ENCODE peak calls at places on chromosomes 1 and 21, in four cellular contexts. One of them, this sample, is unnamed. For H3K9me3, the result is how much of the 10 kb centered on the place peaks cover.

GRCh38 chr1:95282496-95282850 is 48.5 kb downstream of the RWDD3 start:
- DNase-seq in lower lobe of right lung: no peak
- DNase-seq in esophagus squamous epithelium: no peak
- DNase-seq in heart left ventricle: no peak
- DNase-seq in this sample: no peak

GRCh38 chr1:27574871-27575831 is 28.8 kb downstream of the AHDC1 start:
- DNase-seq in lower lobe of right lung: peak
- DNase-seq in esophagus squamous epithelium: no peak
- DNase-seq in heart left ventricle: peak
- DNase-seq in this sample: no peak

GRCh38 chr1:236786453-236786852 is 8.6 kb upstream of the MTR start:
- DNase-seq in lower lobe of right lung: no peak
- DNase-seq in esophagus squamous epithelium: no peak
- DNase-seq in heart left ventricle: no peak
- DNase-seq in this sample: no peak

GRCh38 chr1:211724711-211725196 is 49.3 kb upstream of the NEK2 start:
- DNase-seq in lower lobe of right lung: no peak
- DNase-seq in esophagus squamous epithelium: no peak
- DNase-seq in heart left ventricle: no peak
- DNase-seq in this sample: no peak

GRCh38 chr1:206808615-206809014 is 36.3 kb upstream of the IL10 start:
- DNase-seq in lower lobe of right lung: no peak
- DNase-seq in esophagus squamous epithelium: no peak
- DNase-seq in heart left ventricle: no peak
- DNase-seq in this sample: no peak

GRCh38 chr1:208007319-208007937 is 96.5 kb upstream of the CD34 start:
- DNase-seq in lower lobe of right lung: no peak
- DNase-seq in esophagus squamous epithelium: no peak
- DNase-seq in heart left ventricle: no peak
- DNase-seq in this sample: no peak

GRCh38 chr1:230313453-230314141 is 112.5 kb downstream of the PGBD5 start:
- DNase-seq in lower lobe of right lung: no peak
- DNase-seq in esophagus squamous epithelium: no peak
- DNase-seq in heart left ventricle: no peak
- DNase-seq in this sample: no peak

GRCh38 chr1:185479781-185480180 is 162.7 kb upstream of the IVNS1ABP start:
- DNase-seq in lower lobe of right lung: no peak
- DNase-seq in esophagus squamous epithelium: no peak
- DNase-seq in heart left ventricle: no peak
- DNase-seq in this sample: no peak

GRCh38 chr1:15413563-15414449 is 4.1 kb downstream of the EFHD2 start:
- DNase-seq in lower lobe of right lung: no peak
- DNase-seq in esophagus squamous epithelium: no peak
- DNase-seq in heart left ventricle: no peak
- DNase-seq in this sample: no peak

GRCh38 chr1:231778009-231778719 is 151.6 kb downstream of the DISC1 start:
- DNase-seq in lower lobe of right lung: peak
- DNase-seq in esophagus squamous epithelium: no peak
- DNase-seq in heart left ventricle: peak
- DNase-seq in this sample: peak

GRCh38 chr1:171204311-171204710 is 19.2 kb downstream of the FMO2 start:
- DNase-seq in lower lobe of right lung: no peak
- DNase-seq in esophagus squamous epithelium: no peak
- DNase-seq in heart left ventricle: no peak
- DNase-seq in this sample: no peak

GRCh38 chr1:4597020-4597419 is 57.4 kb upstream of the AJAP1 start:
- DNase-seq in lower lobe of right lung: no peak
- DNase-seq in esophagus squamous epithelium: no peak
- DNase-seq in heart left ventricle: no peak
- DNase-seq in this sample: no peak

GRCh38 chr1:4594286-4594991 is 60.0 kb upstream of the AJAP1 start:
- DNase-seq in lower lobe of right lung: no peak
- DNase-seq in esophagus squamous epithelium: no peak
- DNase-seq in heart left ventricle: no peak
- DNase-seq in this sample: no peak

GRCh38 chr1:4593106-4593505 is 61.3 kb upstream of the AJAP1 start:
- DNase-seq in lower lobe of right lung: no peak
- DNase-seq in esophagus squamous epithelium: no peak
- DNase-seq in heart left ventricle: no peak
- DNase-seq in this sample: no peak

GRCh38 chr1:4596486-4596885 is 57.9 kb upstream of the AJAP1 start:
- DNase-seq in lower lobe of right lung: no peak
- DNase-seq in esophagus squamous epithelium: no peak
- DNase-seq in heart left ventricle: no peak
- DNase-seq in this sample: no peak

DNA sequence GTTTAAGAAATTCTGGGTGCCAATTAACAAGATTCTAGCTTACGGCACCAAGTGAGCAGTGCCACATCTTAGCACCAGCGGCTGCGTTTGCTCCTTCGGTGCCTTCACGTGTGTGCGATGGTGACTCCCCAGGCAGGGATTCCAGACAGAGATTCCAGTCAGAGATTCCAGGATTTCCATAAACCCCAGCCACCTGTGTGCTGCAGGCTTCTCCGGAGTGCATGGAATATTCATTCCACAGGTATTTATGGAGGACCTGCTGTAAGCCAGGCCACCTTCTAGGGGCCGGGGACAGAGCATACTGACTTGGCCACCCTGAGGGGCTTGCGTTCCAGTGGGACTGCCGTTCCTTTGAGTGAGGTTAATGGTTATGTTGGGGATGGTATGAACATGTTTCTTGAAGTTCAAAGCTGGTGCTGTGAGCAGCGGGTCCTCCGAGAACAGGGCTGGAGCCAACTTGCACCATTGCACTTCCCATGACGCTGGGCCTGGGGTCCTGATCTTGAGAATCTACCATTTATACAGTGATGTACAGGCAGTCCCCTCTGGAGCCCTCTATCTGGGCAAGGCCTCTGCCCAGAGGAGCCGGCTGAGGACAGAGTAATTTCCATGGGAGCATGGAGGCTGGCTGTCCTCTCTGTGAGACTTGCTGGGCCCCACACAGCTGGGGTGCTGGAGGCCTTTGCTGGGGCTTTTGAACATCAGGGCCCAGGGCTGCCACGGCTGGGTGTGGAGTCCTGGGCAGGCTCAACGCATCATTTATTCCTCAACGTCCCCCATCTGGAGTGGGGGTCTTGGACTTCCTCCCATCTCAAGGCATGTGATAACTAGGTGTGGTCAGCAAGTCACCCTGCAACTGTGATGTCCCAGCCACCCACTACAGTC is 58.8 kb upstream of the AJAP1 start:
- DNase-seq in lower lobe of right lung: no peak
- DNase-seq in esophagus squamous epithelium: no peak
- DNase-seq in heart left ventricle: no peak
- DNase-seq in this sample: no peak
- H3K9me3 ChIP-seq in lower lobe of right lung: under half
- H3K9me3 ChIP-seq in esophagus squamous epithelium: under half
- H3K9me3 ChIP-seq in heart left ventricle: under half
- H3K9me3 ChIP-seq in this sample: under half

GRCh38 chr1:47367651-47368050 is 34.1 kb downstream of the CMPK1 start:
- DNase-seq in lower lobe of right lung: no peak
- DNase-seq in esophagus squamous epithelium: no peak
- DNase-seq in heart left ventricle: no peak
- DNase-seq in this sample: no peak

GRCh38 chr1:47361380-47361779 is 27.8 kb downstream of the CMPK1 start:
- DNase-seq in lower lobe of right lung: no peak
- DNase-seq in esophagus squamous epithelium: no peak
- DNase-seq in heart left ventricle: no peak
- DNase-seq in this sample: no peak

GRCh38 chr1:47362828-47363227 is 29.2 kb downstream of the CMPK1 start:
- DNase-seq in lower lobe of right lung: no peak
- DNase-seq in esophagus squamous epithelium: no peak
- DNase-seq in heart left ventricle: no peak
- DNase-seq in this sample: no peak
- H3K9me3 ChIP-seq in lower lobe of right lung: under half
- H3K9me3 ChIP-seq in esophagus squamous epithelium: under half
- H3K9me3 ChIP-seq in heart left ventricle: under half
- H3K9me3 ChIP-seq in this sample: under half

DNA sequence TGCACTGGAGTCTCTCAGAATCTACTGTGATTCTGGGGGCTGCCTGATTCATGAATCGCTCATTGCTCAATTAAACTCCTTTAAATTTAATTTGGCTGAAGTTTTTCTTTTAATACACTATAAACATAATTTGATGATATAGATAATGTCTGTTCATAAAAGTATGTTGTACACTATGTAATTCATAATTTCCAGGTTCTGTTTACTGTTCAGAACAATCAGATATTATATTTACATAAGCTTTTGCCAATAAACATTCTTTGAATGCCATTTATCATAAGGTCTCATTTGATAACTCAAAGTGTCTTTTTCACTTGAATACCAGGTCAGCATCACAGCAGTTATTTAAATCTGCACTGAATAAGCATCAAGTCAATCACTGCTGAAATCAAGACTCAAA is 39.6 kb downstream of the PIGK start:
- DNase-seq in lower lobe of right lung: no peak
- DNase-seq in esophagus squamous epithelium: no peak
- DNase-seq in heart left ventricle: no peak
- DNase-seq in this sample: no peak
- H3K9me3 ChIP-seq in lower lobe of right lung: under half
- H3K9me3 ChIP-seq in esophagus squamous epithelium: under half
- H3K9me3 ChIP-seq in heart left ventricle: under half
- H3K9me3 ChIP-seq in this sample: under half

GRCh38 chr1:155697046-155697445 is 8.2 kb downstream of the DAP3 start:
- DNase-seq in lower lobe of right lung: no peak
- DNase-seq in esophagus squamous epithelium: no peak
- DNase-seq in heart left ventricle: no peak
- DNase-seq in this sample: no peak
- H3K9me3 ChIP-seq in lower lobe of right lung: under half
- H3K9me3 ChIP-seq in esophagus squamous epithelium: under half
- H3K9me3 ChIP-seq in heart left ventricle: under half
- H3K9me3 ChIP-seq in this sample: under half

GRCh38 chr21:44527156-44527982 is 12.6 kb downstream of the KRTAP10-1 start:
- DNase-seq in lower lobe of right lung: peak
- DNase-seq in esophagus squamous epithelium: no peak
- DNase-seq in heart left ventricle: no peak
- DNase-seq in this sample: no peak

GRCh38 chr21:44525431-44526095 is 14.4 kb downstream of the KRTAP10-1 start:
- DNase-seq in lower lobe of right lung: no peak
- DNase-seq in esophagus squamous epithelium: no peak
- DNase-seq in heart left ventricle: no peak
- DNase-seq in this sample: no peak

GRCh38 chr21:44527983-44528633 is 11.9 kb downstream of the KRTAP10-1 start:
- DNase-seq in lower lobe of right lung: peak
- DNase-seq in esophagus squamous epithelium: no peak
- DNase-seq in heart left ventricle: no peak
- DNase-seq in this sample: no peak

GRCh38 chr21:44524412-44525371 is 15.3 kb downstream of the KRTAP10-1 start:
- DNase-seq in lower lobe of right lung: no peak
- DNase-seq in esophagus squamous epithelium: no peak
- DNase-seq in heart left ventricle: no peak
- DNase-seq in this sample: no peak

GRCh38 chr21:44526096-44526997 is 13.6 kb downstream of the KRTAP10-1 start:
- DNase-seq in lower lobe of right lung: peak
- DNase-seq in esophagus squamous epithelium: no peak
- DNase-seq in heart left ventricle: no peak
- DNase-seq in this sample: no peak
- H3K9me3 ChIP-seq in lower lobe of right lung: under half
- H3K9me3 ChIP-seq in esophagus squamous epithelium: under half
- H3K9me3 ChIP-seq in heart left ventricle: under half
- H3K9me3 ChIP-seq in this sample: under half

DNA sequence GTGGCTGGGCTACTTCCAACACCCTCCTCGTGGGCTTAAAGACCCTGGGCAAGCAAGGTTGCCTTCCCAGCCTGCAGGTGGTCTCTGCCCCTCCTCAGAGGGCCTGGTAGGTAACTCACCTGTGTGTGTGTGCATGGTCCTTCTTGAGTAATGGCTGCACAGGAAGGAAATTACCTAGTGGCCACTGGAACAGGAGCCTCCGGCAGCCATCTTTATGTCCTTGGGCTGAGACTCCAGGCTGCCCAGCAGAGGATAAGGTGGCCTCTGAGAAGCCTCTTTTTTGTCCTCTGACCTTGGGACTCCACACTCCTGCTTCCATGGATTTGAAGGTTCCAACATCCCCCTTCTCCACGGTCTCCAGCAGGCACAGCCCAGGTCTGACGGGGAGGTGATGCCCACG is 20.0 kb downstream of the DRAXIN start:
- DNase-seq in lower lobe of right lung: no peak
- DNase-seq in esophagus squamous epithelium: no peak
- DNase-seq in heart left ventricle: no peak
- DNase-seq in this sample: no peak
- H3K9me3 ChIP-seq in lower lobe of right lung: under half
- H3K9me3 ChIP-seq in esophagus squamous epithelium: under half
- H3K9me3 ChIP-seq in heart left ventricle: under half
- H3K9me3 ChIP-seq in this sample: under half

This sample was measured in PC-9.